ENCODE peak calls at places on chromosomes 2 and 18, in ten cellular contexts. L, K, E, J, V, X, F, T, A and Y are unnamed samples.

GRCh38 chr2:174919886-174920595 is 85.1 kb downstream of the CHN1 start:
- DNase-seq in V (no peak), K (no peak), F (no peak), J (no peak), E (no peak), T (no peak), A (peak; percentile 57), X (no peak), L (no peak), Y (no peak)

GRCh38 chr2:117980381-117980780 is 33.5 kb downstream of the CCDC93 start:
- DNase-seq in K (no peak), T (no peak), V (no peak), E (peak; percentile 56), F (no peak), X (no peak), A (peak; percentile 76), J (no peak), L (no peak), Y (no peak)

GRCh38 chr2:236941551-236941950 is 144.1 kb upstream of the COPS8 start:
- DNase-seq in K (no peak), X (no peak), V (no peak), E (no peak), F (no peak), J (no peak), L (no peak), T (no peak), A (no peak), Y (no peak)

GRCh38 chr2:179427065-179427464 is 162.4 kb upstream of the SESTD1 start:
- DNase-seq in K (no peak), J (no peak), E (no peak), F (no peak), A (no peak), X (no peak), L (no peak), T (no peak), V (no peak), Y (no peak)

GRCh38 chr2:47720036-47720435 is 62.9 kb upstream of the MSH6 start:
- DNase-seq in X (no peak), J (no peak), F (peak; percentile 83), A (no peak), K (no peak), L (no peak), V (no peak), T (no peak), E (peak; percentile 43), Y (no peak)

GRCh38 chr2:207935121-207935990 is 90.0 kb downstream of the PLEKHM3 start:
- DNase-seq in F (no peak), X (no peak), V (no peak), J (no peak), K (no peak), A (no peak), E (no peak), L (no peak), T (no peak), Y (no peak)

GRCh38 chr2:118811514-118811913 is 35.9 kb downstream of the EN1 start:
- DNase-seq in V (no peak), A (no peak), X (no peak), J (no peak), K (no peak), E (no peak), L (no peak), T (no peak), F (no peak), Y (no peak)

GRCh38 chr2:138279871-138280270 is 221.7 kb upstream of the SPOPL start:
- DNase-seq in F (no peak), A (no peak), K (no peak), E (no peak), J (no peak), T (no peak), V (no peak), L (no peak), X (no peak), Y (no peak)

GRCh38 chr2:196233808-196234501 is 62.6 kb upstream of the STK17B start:
- DNase-seq in K (no peak), X (no peak), T (no peak), A (peak; percentile 27), L (peak; percentile 58), E (no peak), J (no peak), V (no peak), F (peak; percentile 49), Y (no peak)

GRCh38 chr2:12932192-12932591 is 215.5 kb downstream of the TRIB2 start:
- DNase-seq in J (no peak), V (no peak), E (no peak), X (no peak), K (no peak), L (no peak), A (no peak), F (no peak), T (no peak), Y (no peak)

GRCh38 chr2:49687873-49688272 is 533.6 kb upstream of the FSHR start:
- DNase-seq in L (no peak), V (no peak), F (no peak), J (no peak), T (no peak), X (no peak), K (no peak), E (no peak), A (no peak), Y (no peak)

GRCh38 chr2:49686897-49687442 is 532.7 kb upstream of the FSHR start:
- DNase-seq in E (no peak), L (no peak), F (no peak), V (no peak), A (no peak), T (no peak), X (no peak), K (no peak), J (no peak), Y (no peak)

GRCh38 chr2:49686291-49686690 is 532.0 kb upstream of the FSHR start:
- DNase-seq in J (no peak), A (no peak), K (no peak), T (no peak), E (no peak), X (no peak), V (no peak), L (no peak), F (no peak), Y (no peak)
- H3K4me3 ChIP-seq in J (no peak overlapping the region), A (no peak overlapping the region), K (no peak overlapping the region), T (no peak overlapping the region), E (no peak overlapping the region), X (no peak overlapping the region), V (no peak overlapping the region), L (no peak overlapping the region), F (no peak overlapping the region), Y (no peak overlapping the region)

GRCh38 chr2:234958311-234958710 is 6.5 kb downstream of the SH3BP4 start:
- DNase-seq in F (no peak), E (no peak), T (no peak), V (no peak), A (no peak), L (no peak), K (no peak), X (no peak), J (no peak), Y (no peak)
- H3K4me3 ChIP-seq in F (no peak overlapping the region), E (no peak overlapping the region), T (no peak overlapping the region), V (no peak overlapping the region), A (no peak overlapping the region), L (no peak overlapping the region), K (no peak overlapping the region), X (no peak overlapping the region), J (no peak overlapping the region), Y (no peak overlapping the region)

GRCh38 chr2:10303634-10304378 is 1.1 kb downstream of the HPCAL1 start:
- DNase-seq in K (peak; percentile 46), E (peak; percentile 77), V (no peak), J (peak; percentile 77), T (peak; percentile 63), A (peak; percentile 56), L (peak; percentile 41), X (no peak), F (peak; percentile 35), Y (no peak)

GRCh38 chr2:10304458-10305253 is 2.0 kb downstream of the HPCAL1 start:
- DNase-seq in A (no peak), K (no peak), E (no peak), T (no peak), L (no peak), J (no peak), V (no peak), F (no peak), X (no peak), Y (no peak)

GRCh38 chr2:10305254-10305635 is 2.5 kb downstream of the HPCAL1 start:
- DNase-seq in K (no peak), V (no peak), T (no peak), X (no peak), A (no peak), E (peak; percentile 42), L (no peak), F (no peak), J (no peak), Y (no peak)

GRCh38 chr2:10306901-10307463 is 4.3 kb downstream of the HPCAL1 start:
- DNase-seq in K (no peak), A (no peak), X (no peak), J (no peak), E (no peak), T (no peak), V (no peak), F (no peak), L (no peak), Y (no peak)

GRCh38 chr2:10305715-10306114 is 3.0 kb downstream of the HPCAL1 start:
- DNase-seq in E (no peak), X (no peak), K (no peak), L (no peak), J (peak; percentile 46), F (no peak), A (no peak), T (peak; percentile 21), V (no peak), Y (no peak)
- H3K4me3 ChIP-seq in E (no peak overlapping the region), X (no peak overlapping the region), K (no peak overlapping the region), L (no peak overlapping the region), J (no peak overlapping the region), F (no peak overlapping the region), A (no peak overlapping the region), T (no peak overlapping the region), V (no peak overlapping the region), Y (no peak overlapping the region)

GRCh38 chr18:23458830-23459529 is 5.9 kb downstream of the RIOK3 start:
- DNase-seq in E (no peak), F (no peak), J (no peak), T (no peak), L (no peak), X (no peak), A (no peak), V (no peak), K (no peak), Y (no peak)
- H3K4me3 ChIP-seq in E (no peak overlapping the region), F (no peak overlapping the region), J (no peak overlapping the region), T (no peak overlapping the region), L (no peak overlapping the region), X (no peak overlapping the region), A (no peak overlapping the region), V (no peak overlapping the region), K (no peak overlapping the region), Y (no peak overlapping the region)

DNA sequence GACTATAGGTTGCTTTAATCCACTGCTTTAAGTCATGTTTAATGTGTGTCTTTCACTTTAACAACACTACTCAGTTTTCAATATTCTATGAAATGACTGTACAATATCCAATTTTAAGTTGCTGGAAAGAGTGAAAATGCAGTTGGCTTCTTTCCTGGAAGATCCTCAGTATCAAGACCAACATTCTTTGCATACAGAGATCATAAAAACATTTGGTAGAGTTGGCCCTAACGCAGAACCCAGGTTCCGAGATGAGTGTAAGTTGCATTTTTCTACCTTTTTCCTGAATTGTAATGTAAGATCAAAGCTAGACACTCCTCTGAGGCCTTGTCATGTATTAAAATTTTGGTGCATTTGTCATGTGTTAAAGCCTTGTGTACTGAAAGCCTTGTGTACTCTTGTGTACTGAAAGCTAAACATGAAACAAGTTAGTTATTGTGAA is 42.9 kb upstream of the TNFRSF11A start:
- DNase-seq in T (no peak), A (peak; percentile 84), F (no peak), V (no peak), K (no peak), X (no peak), E (peak; percentile 67), J (no peak), L (no peak), Y (no peak)
- H3K4me3 ChIP-seq in T (no peak overlapping the region), A (no peak overlapping the region), F (no peak overlapping the region), V (no peak overlapping the region), K (no peak overlapping the region), X (no peak overlapping the region), E (no peak overlapping the region), J (no peak overlapping the region), L (no peak overlapping the region), Y (no peak overlapping the region)